ENCODE peak calls at places on chromosomes 12 and 14, in five cellular contexts. S is spleen, P is lower leg skin, H is mesothelial cell of epicardium, X is RWPE1. I is an unnamed sample.

GRCh38 chr12:132393991-132394949 is 64.9 kb upstream of the GALNT9 start:
- DNase-seq in H (no peak), P (peak), S (peak), X (no peak), I (no peak)

GRCh38 chr14:35193161-35193560 is 70.8 kb downstream of the PRORP start:
- DNase-seq in P (no peak), S (no peak), X (no peak), H (no peak), I (no peak)

GRCh38 chr12:3041558-3042164 is 35.5 kb upstream of the TSPAN9 start:
- DNase-seq in S (peak), P (no peak), H (no peak), X (peak), I (no peak)

GRCh38 chr12:92928431-92928961 is 599 bp downstream of the EEA1 start:
- DNase-seq in P (peak), X (no peak), H (no peak), S (no peak), I (no peak)

GRCh38 chr14:103123634-103124500 is 606 bp downstream of the TNFAIP2 start:
- DNase-seq in H (peak), X (no peak), P (peak), S (peak), I (no peak)

GRCh38 chr12:106978035-106978800 is 8.7 kb downstream of the MTERF2 start:
- DNase-seq in X (no peak), P (no peak), H (no peak), S (no peak), I (no peak)

GRCh38 chr14:69698572-69698971 is 68.4 kb upstream of the SRSF5 start:
- DNase-seq in H (no peak), P (no peak), X (no peak), S (no peak), I (no peak)

GRCh38 chr14:31360919-31361662 is 59.3 kb downstream of the HEATR5A start:
- DNase-seq in P (no peak), H (no peak), X (peak), S (no peak), I (no peak)

GRCh38 chr14:32352631-32353030 is 23.5 kb downstream of the AKAP6 start:
- DNase-seq in X (no peak), S (no peak), P (no peak), H (no peak), I (no peak)

GRCh38 chr12:125186471-125187147 is 121.4 kb downstream of the AACS start:
- DNase-seq in X (no peak), P (no peak), S (no peak), H (no peak), I (no peak)

GRCh38 chr14:90569606-90570462 is 173.0 kb downstream of the CALM1 start:
- DNase-seq in H (no peak), S (peak), X (no peak), P (no peak), I (no peak)

GRCh38 chr12:82647853-82648252 is 38.9 kb upstream of the TMTC2 start:
- DNase-seq in H (no peak), P (no peak), S (no peak), X (no peak), I (no peak)

GRCh38 chr12:119171691-119172090 is 7.0 kb upstream of the HSPB8 start:
- DNase-seq in X (no peak), H (no peak), P (no peak), S (no peak), I (no peak)

GRCh38 chr12:120971299-120972180 is 6.8 kb upstream of the HNF1A start:
- DNase-seq in P (no peak), H (no peak), S (no peak), X (peak), I (no peak)

GRCh38 chr12:102549691-102550090 is 69.3 kb upstream of the IGF1 start:
- DNase-seq in P (no peak), X (no peak), H (no peak), S (no peak), I (no peak)

GRCh38 chr14:97524579-97525319 is 727.6 kb downstream of the VRK1 start:
- DNase-seq in P (no peak), S (no peak), X (no peak), H (no peak), I (no peak)

GRCh38 chr12:45363903-45364302 is 148.0 kb downstream of the ANO6 start:
- DNase-seq in P (no peak), S (no peak), H (no peak), X (no peak), I (no peak)

GRCh38 chr12:105262461-105263184 is 26.6 kb upstream of the APPL2 start:
- DNase-seq in P (no peak), S (no peak), H (no peak), X (no peak), I (no peak)

GRCh38 chr12:92675092-92675865 is 27.5 kb upstream of the PLEKHG7 start:
- DNase-seq in X (peak), P (no peak), H (no peak), S (no peak), I (no peak)

GRCh38 chr14:23182372-23183014 is 967 bp downstream of the SLC7A8 start:
- DNase-seq in P (peak), S (peak), X (peak), H (peak), I (no peak)

GRCh38 chr12:13173537-13173936 is 23.0 kb upstream of the EMP1 start:
- DNase-seq in X (peak), P (peak), S (no peak), H (no peak), I (peak)

GRCh38 chr12:112170376-112170775 is 45.0 kb downstream of the TRAFD1 start:
- DNase-seq in X (peak), P (no peak), H (no peak), S (peak), I (no peak)

GRCh38 chr12:12794686-12795085 is 9.2 kb downstream of the APOLD1 start:
- DNase-seq in H (no peak), X (no peak), S (no peak), P (no peak), I (no peak)

GRCh38 chr14:94322648-94323570 is at the start of gene SERPINA6:
- DNase-seq in P (no peak), X (no peak), S (no peak), H (no peak), I (no peak)

DNA sequence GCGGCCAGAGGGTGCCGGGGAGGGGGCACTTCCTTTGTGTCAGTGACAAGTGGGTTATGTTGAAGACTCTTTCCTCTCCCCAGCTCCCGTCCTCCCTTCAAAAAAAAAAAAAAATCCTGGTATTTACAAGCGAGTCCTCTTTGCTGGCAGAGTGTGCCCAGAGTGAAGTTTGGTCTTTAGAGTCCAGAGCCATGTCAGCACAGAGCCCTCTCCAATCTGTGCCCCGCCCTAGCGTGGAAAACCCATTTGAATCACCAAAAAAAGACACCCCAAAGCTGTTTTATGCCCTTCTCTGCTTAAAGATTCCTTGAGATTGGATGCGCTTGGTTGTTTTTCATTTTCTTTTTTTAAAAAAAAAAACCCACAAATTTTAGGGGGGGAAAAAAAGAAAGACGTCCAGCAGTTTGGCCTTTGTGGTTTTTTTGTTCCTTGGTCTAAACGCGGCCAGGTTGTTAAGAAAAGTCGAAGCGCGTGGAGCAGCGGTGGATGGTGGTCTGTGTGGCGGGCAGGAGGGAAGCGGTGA is 3.3 kb downstream of the NKX2-1 start:
- DNase-seq in S (no peak), X (no peak), P (no peak), H (no peak), I (no peak)
- TF ChIP-seq CTCF in S (no peak), X (no peak), P (no peak), H (no peak), I (no peak)

DNA sequence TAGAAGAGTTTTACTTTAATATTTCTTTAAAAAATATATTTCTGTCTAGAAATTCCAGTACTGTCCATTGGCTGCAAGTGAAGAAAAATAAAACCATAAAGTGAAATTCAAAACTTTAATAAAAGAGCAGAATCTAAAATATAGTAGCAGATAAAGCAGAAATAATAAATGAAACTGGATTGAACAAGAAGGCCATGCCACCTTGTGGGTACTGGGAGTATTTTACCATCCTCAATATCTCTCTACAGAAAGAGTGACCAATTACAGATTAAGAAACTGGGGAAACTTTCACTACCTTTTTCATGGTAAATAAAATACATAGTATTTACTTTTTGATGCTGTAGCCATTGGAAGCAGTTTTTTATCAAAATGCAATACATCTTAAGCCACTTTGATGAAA is 220.5 kb downstream of the BCAT1 start:
- DNase-seq in P (no peak), X (peak), H (no peak), S (no peak), I (no peak)
- TF ChIP-seq CTCF in P (no peak), X (no peak), H (peak), S (peak), I (peak)

GRCh38 chr14:99441157-99441870 is 39.3 kb downstream of the SETD3 start:
- DNase-seq in X (no peak), P (no peak), S (no peak), H (no peak), I (no peak)
- TF ChIP-seq CTCF in X (no peak), P (no peak), S (no peak), H (no peak), I (no peak)

DNA sequence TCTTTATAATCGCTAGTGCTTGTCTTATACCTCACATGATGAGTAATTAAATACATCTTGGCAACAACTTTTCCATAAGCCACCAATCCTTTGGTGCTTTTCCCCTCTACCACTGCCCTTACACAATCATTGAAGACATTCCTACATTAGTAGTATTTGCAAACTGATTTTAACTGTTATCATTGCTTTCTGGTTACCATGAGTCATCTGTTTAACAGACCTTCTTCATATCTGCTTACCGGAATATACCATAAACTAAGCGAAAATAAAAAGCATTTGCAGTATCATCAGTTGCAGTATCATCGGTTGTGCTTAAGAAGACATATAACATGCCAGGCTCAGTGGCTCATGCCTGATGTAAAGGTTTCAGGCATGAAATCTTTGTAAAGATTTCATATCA is 54.8 kb upstream of the PLEKHA5 start:
- DNase-seq in P (no peak), S (no peak), H (no peak), X (no peak), I (no peak)
- TF ChIP-seq CTCF in P (no peak), S (no peak), H (no peak), X (no peak), I (no peak)

DNA sequence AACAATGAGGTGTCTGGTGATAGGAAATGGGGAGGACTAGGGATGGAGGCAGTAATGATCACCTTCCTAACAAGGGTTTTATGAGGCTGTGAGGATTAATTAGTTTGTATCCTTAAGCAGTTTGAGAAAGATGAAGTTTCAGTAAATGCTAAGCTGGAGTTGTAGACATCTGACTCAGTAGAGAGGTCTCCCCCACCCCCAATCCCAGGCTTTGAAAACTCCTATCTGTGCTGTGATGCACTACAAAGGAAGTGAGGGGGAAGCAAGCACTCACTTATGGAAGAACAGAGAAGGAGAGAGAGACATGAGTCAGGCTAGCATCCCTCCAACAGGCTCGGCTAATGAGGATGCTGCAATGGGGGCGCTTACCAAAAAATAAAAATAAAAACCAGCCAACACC is 5.5 kb upstream of the BCL11B start:
- DNase-seq in S (no peak), P (no peak), X (no peak), H (no peak), I (no peak)
- TF ChIP-seq CTCF in S (no peak), P (no peak), X (no peak), H (no peak), I (no peak)

DNA sequence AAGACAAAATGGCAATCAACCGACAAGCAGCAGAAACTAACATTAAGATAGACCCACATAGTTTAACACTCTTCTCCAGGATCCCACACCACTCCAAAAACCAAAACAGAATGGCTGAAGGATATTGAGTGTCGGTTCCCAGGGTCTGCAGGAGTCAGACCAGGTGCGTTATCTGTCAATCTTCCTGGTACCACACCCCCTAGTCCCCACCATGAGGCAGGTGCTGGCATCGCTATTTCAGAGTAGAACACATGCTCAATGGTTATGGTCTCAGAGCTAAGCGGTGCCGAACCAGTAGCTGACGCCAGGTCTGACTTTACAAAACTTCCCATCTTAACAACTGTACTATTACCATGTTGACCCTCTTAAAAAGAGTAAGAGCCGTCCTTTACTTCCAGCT is 10.2 kb downstream of the STX2 start:
- DNase-seq in X (no peak), P (peak), H (no peak), S (no peak), I (no peak)
- TF ChIP-seq CTCF in X (no peak), P (no peak), H (no peak), S (no peak), I (no peak)

GRCh38 chr12:25131270-25131669 is 63.7 kb downstream of the DNAI7 start:
- DNase-seq in H (no peak), S (no peak), P (no peak), X (no peak), I (no peak)

GRCh38 chr12:25130741-25131188 is 64.2 kb downstream of the DNAI7 start:
- DNase-seq in X (peak), H (no peak), S (no peak), P (no peak), I (no peak)

GRCh38 chr12:25135531-25136154 is 59.3 kb downstream of the DNAI7 start:
- DNase-seq in X (peak), P (no peak), S (no peak), H (no peak), I (no peak)
- TF ChIP-seq CTCF in X (no peak), P (no peak), S (no peak), H (no peak), I (no peak)

DNA sequence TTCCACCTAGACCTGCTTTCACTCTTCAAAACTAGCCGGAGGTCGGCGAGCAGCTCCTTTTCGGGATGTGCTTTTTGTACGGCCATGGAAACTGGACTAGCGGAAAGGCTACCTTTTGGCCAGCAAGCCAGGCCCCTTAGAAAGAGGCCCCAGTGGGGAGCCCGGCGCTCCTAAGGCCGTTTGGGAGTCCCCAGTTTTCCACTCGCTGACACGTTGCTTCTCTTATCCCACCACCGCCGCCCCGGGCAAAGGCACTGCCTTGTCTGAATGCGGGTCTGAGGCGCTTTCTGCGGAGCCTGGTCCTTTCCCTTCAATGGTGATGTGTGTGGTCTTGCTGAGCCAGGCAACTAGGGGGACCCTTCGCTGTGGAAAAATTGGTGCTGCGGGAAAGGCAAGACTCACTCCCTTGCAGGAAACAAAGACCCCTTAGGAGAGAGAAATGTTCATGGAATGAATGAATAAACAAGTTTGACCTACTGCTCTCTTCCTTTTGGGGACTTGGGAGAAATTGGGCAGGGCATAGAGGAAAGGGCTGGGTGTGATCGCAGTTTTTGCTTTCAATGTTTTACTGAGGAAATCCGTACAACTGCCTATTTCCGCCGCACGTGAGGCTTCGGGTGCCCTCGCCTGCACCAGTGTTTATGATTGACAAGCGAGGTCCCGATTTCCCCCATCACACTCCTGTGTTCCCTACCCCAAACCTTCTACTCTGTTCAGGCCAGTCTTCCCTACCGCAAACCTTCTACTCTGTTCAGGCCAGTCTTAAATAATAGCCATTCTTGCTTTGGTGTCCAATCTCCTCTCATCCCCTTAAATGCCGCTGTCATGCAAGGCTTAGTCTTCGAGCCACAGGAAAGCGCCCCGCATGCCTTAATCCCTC is 970 bp upstream of the SLC38A2 start:
- DNase-seq in P (peak), S (peak), X (peak), H (peak), I (no peak)
- TF ChIP-seq CTCF in P (no peak), S (no peak), X (no peak), H (no peak), I (no peak)

GRCh38 chr14:106586098-106586704 is 1059.8 kb downstream of the TMEM121 start:
- DNase-seq in X (peak), P (no peak), S (peak), H (no peak), I (no peak)
- TF ChIP-seq CTCF in X (peak), P (no peak), S (peak), H (no peak), I (peak)

GRCh38 chr12:70779250-70779649 is 141.3 kb downstream of the PTPRR start:
- DNase-seq in X (no peak), S (no peak), H (no peak), P (no peak), I (no peak)

GRCh38 chr12:70774055-70774454 is 136.8 kb upstream of the PTPRB start:
- DNase-seq in H (no peak), S (no peak), P (no peak), X (peak), I (no peak)
- TF ChIP-seq CTCF in H (no peak), S (no peak), P (no peak), X (no peak), I (no peak)

I was measured in thoracic aorta.